ENCODE peak calls at places on chromosomes 6 and 20, in six cellular contexts. B, V, T, I, Z and L are unnamed samples.

GRCh38 chr20:48928832-48929725 is 7.6 kb downstream of the ARFGEF2 start:
- ATAC-seq in V (no peak), T (no peak), Z (no peak), B (no peak), I (no peak), L (peak)

GRCh38 chr6:158031445-158032353 is 50.0 kb downstream of the SYNJ2 start:
- ATAC-seq in B (peak), I (peak), T (peak), V (peak), Z (no peak), L (peak)

GRCh38 chr6:52176550-52176949 is 9.6 kb upstream of the IL17A start:
- ATAC-seq in T (peak), Z (no peak), V (no peak), I (no peak), B (no peak), L (no peak)

GRCh38 chr20:20824924-20825584 is 112.6 kb upstream of the RALGAPA2 start:
- ATAC-seq in B (peak), V (peak), T (peak), Z (peak), I (peak), L (no peak)

GRCh38 chr6:14841901-14842421 is 403.9 kb upstream of the JARID2 start:
- ATAC-seq in T (no peak), I (no peak), B (peak), V (no peak), Z (no peak), L (peak)

GRCh38 chr20:555933-556332 is 12.3 kb upstream of the CSNK2A1 start:
- ATAC-seq in Z (peak), T (no peak), V (no peak), I (peak), B (no peak), L (no peak)

GRCh38 chr6:35984701-35985100 is 39.7 kb downstream of the SLC26A8 start:
- ATAC-seq in T (no peak), B (no peak), Z (no peak), V (no peak), I (no peak), L (no peak)

GRCh38 chr6:27839303-27840081 is 72.7 kb downstream of the OR2B2 start:
- ATAC-seq in I (no peak), Z (peak), T (peak), B (peak), V (peak), L (no peak)

GRCh38 chr20:47509104-47509661 is 7.5 kb downstream of the NCOA3 start:
- ATAC-seq in V (no peak), B (no peak), Z (no peak), I (no peak), T (peak), L (no peak)

GRCh38 chr6:41712651-41713103 is 22.7 kb downstream of the TFEB start:
- ATAC-seq in I (no peak), Z (no peak), V (peak), B (peak), T (no peak), L (peak)

GRCh38 chr6:45741437-45742166 is 274.1 kb downstream of the CLIC5 start:
- ATAC-seq in Z (no peak), I (no peak), V (no peak), B (peak), T (peak), L (peak)

GRCh38 chr6:142353690-142354089 is 51.9 kb downstream of the ADGRG6 start:
- ATAC-seq in I (no peak), T (no peak), B (no peak), V (no peak), Z (no peak), L (no peak)

GRCh38 chr6:13935190-13935880 is 10.6 kb downstream of the RNF182 start:
- ATAC-seq in I (no peak), V (no peak), Z (no peak), T (no peak), B (no peak), L (no peak)

GRCh38 chr20:62627901-62628612 is 14.2 kb upstream of the SLCO4A1 start:
- ATAC-seq in V (no peak), Z (no peak), T (peak), I (no peak), B (no peak), L (no peak)

GRCh38 chr20:49620364-49621240 is 52.7 kb upstream of the PTGIS start:
- ATAC-seq in T (peak), I (no peak), B (no peak), V (no peak), Z (peak), L (no peak)

GRCh38 chr6:137904822-137905617 is 38.0 kb downstream of the TNFAIP3 start:
- ATAC-seq in B (peak), V (no peak), Z (no peak), I (peak), T (peak), L (no peak)

GRCh38 chr20:58233393-58233792 is 4.9 kb upstream of the ANKRD60 start:
- ATAC-seq in B (no peak), Z (no peak), I (no peak), V (no peak), T (no peak), L (no peak)

GRCh38 chr20:41242807-41243206 is 74.7 kb downstream of the ZHX3 start:
- ATAC-seq in T (no peak), I (no peak), B (no peak), V (no peak), Z (no peak), L (no peak)

GRCh38 chr20:2768632-2769015 is 31.8 kb downstream of the CPXM1 start:
- ATAC-seq in T (no peak), I (no peak), B (no peak), V (peak), Z (no peak), L (no peak)

GRCh38 chr6:7784706-7785105 is 58.8 kb downstream of the BMP6 start:
- ATAC-seq in V (no peak), T (peak), B (no peak), I (no peak), Z (no peak), L (no peak)

GRCh38 chr6:10478187-10479040 is 42.7 kb upstream of the GCNT2 start:
- ATAC-seq in Z (peak), I (peak), V (peak), B (peak), T (peak), L (no peak)

GRCh38 chr6:341914-342831 is 49.4 kb upstream of the IRF4 start:
- ATAC-seq in T (peak), I (no peak), B (no peak), V (no peak), Z (peak), L (no peak)

GRCh38 chr6:106974999-106975698 is 620 bp upstream of the CD24 start:
- ATAC-seq in B (peak), T (peak), V (peak), Z (peak), I (peak), L (peak)

GRCh38 chr6:42564496-42564890 is 664 bp downstream of the UBR2 start:
- ATAC-seq in T (peak), B (no peak), I (no peak), Z (no peak), V (peak), L (no peak)

GRCh38 chr20:59148713-59149493 is 14.7 kb upstream of the ZNF831 start:
- ATAC-seq in I (no peak), T (no peak), B (no peak), Z (no peak), V (no peak), L (no peak)

GRCh38 chr20:43839793-43840199 is 74.9 kb upstream of the TOX2 start:
- ATAC-seq in V (no peak), Z (no peak), B (no peak), I (no peak), T (peak), L (no peak)

GRCh38 chr6:124927806-124928205 is 34.4 kb upstream of the RNF217 start:
- ATAC-seq in V (no peak), Z (no peak), I (no peak), T (no peak), B (no peak), L (no peak)

GRCh38 chr6:149111556-149112115 is 205.9 kb upstream of the TAB2 start:
- ATAC-seq in B (no peak), T (peak), V (no peak), I (no peak), Z (no peak), L (no peak)

GRCh38 chr6:135236732-135237131 is 55.6 kb downstream of the MYB start:
- ATAC-seq in I (peak), B (no peak), T (no peak), Z (no peak), V (no peak), L (no peak)

GRCh38 chr6:75176076-75176582 is 29.7 kb downstream of the COL12A1 start:
- ATAC-seq in V (no peak), I (no peak), Z (no peak), T (no peak), B (no peak), L (no peak)

GRCh38 chr6:2784061-2784460 is 18.9 kb downstream of the WRNIP1 start:
- ATAC-seq in T (no peak), B (no peak), I (peak), V (no peak), Z (no peak), L (no peak)

GRCh38 chr6:2781685-2782355 is 16.6 kb downstream of the WRNIP1 start:
- ATAC-seq in I (peak), T (no peak), V (no peak), B (no peak), Z (no peak), L (peak)

GRCh38 chr6:2782825-2783187 is 17.6 kb downstream of the WRNIP1 start:
- ATAC-seq in B (no peak), I (no peak), T (no peak), V (no peak), Z (no peak), L (no peak)

GRCh38 chr6:2782356-2782708 is 17.1 kb downstream of the WRNIP1 start:
- ATAC-seq in Z (no peak), I (no peak), B (no peak), T (no peak), V (no peak), L (no peak)

GRCh38 chr6:2783188-2783957 is 18.2 kb downstream of the WRNIP1 start:
- ATAC-seq in V (no peak), B (no peak), T (no peak), Z (peak), I (peak), L (no peak)
- TF ChIP-seq CTCF in V (no peak), B (no peak), T (no peak), Z (peak), I (peak), L (no peak)

GRCh38 chr6:108689279-108690161 is 128.8 kb downstream of the FOXO3 start:
- ATAC-seq in V (peak), I (peak), B (peak), T (peak), Z (no peak), L (peak)
- TF ChIP-seq EP300 in V (no peak), I (peak), B (no peak), T (no peak), Z (no peak), L (no peak)

DNA sequence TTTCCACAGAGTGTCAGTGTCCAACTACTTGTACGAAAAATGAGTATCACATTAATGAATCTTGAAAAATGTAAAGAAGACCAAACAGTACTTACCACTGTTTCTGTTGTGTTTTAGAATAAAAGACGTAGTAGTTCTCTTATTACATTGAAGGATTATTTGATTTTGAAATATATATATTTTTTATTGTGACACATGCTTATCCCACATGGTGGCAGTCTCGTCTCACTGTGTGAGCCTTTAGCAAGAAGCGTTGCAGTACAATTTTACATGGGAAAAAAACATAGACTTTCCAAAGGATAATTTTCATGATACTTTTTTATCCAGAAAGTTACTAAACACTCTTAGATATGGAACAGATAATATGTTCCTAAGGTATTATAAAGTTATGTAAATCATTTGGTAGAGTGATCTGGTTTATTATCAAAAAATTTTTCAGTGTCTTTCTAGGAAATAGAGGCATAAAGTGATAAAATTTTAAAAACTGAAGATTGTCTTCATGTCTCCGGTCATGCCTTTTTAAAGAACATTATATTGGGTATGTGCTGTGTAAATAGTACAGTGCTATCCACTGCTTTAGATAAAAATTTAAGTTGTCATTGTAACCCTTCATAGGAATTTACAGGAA is 117.5 kb upstream of the SAMD5 start:
- ATAC-seq in T (no peak), Z (peak), I (peak), V (no peak), B (no peak), L (no peak)
- TF ChIP-seq CTCF in T (no peak), Z (peak), I (peak), V (peak), B (no peak), L (peak)

GRCh38 chr6:16392010-16392409 is 153.6 kb downstream of the GMPR start:
- ATAC-seq in B (no peak), T (no peak), V (no peak), Z (no peak), I (no peak), L (no peak)
- TF ChIP-seq EP300 in B (no peak), T (no peak), V (no peak), Z (no peak), I (no peak), L (no peak)

GRCh38 chr6:4496284-4496683 is 279.9 kb upstream of the CDYL start:
- ATAC-seq in T (no peak), Z (no peak), B (no peak), V (no peak), I (no peak), L (no peak)

GRCh38 chr6:4489538-4489937 is 286.7 kb upstream of the CDYL start:
- ATAC-seq in Z (no peak), V (no peak), B (no peak), T (no peak), I (no peak), L (no peak)

GRCh38 chr6:4488389-4488788 is 287.8 kb upstream of the CDYL start:
- ATAC-seq in I (no peak), Z (no peak), B (no peak), V (no peak), T (no peak), L (no peak)

GRCh38 chr6:4487538-4487937 is 288.7 kb upstream of the CDYL start:
- ATAC-seq in Z (no peak), V (no peak), B (no peak), T (no peak), I (no peak), L (no peak)

DNA sequence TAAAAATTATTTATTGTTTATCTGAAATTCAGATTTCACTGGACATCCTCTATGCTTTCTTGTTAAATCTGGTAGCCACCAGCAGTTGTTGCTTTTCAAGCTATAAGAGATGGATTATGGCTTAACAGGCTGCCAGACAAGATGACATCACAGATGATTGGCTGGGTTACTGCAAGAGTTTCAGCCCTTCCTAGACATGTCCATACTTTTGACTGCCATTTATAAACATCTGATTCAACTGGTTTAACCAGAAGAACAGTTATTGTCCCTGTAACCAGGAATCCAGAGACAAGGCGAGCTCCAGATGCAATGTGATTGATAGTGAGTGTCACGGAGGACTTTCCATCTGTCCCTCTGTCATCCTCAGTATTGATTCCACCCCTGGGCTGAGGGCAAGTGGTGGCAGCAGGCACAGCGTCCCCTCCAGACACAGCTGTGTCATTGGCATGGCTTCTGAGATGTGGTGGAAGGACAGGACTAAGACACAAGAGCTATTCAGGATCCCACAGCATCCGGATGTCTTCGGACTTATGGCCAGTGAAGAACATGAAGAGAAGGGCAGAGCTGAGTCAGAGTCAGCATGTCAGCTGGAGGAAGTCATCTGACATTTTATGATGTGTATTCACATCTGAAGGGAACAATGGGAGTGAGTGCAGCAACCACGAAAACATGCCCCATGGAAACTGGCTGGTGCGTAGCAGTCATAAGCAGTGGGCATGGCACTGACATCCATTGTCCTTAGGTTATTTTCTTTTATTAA is 284.5 kb upstream of the CDYL start:
- ATAC-seq in I (no peak), B (no peak), Z (no peak), T (no peak), V (no peak), L (no peak)
- TF ChIP-seq CTCF in I (no peak), B (no peak), Z (no peak), T (no peak), V (no peak), L (no peak)

DNA sequence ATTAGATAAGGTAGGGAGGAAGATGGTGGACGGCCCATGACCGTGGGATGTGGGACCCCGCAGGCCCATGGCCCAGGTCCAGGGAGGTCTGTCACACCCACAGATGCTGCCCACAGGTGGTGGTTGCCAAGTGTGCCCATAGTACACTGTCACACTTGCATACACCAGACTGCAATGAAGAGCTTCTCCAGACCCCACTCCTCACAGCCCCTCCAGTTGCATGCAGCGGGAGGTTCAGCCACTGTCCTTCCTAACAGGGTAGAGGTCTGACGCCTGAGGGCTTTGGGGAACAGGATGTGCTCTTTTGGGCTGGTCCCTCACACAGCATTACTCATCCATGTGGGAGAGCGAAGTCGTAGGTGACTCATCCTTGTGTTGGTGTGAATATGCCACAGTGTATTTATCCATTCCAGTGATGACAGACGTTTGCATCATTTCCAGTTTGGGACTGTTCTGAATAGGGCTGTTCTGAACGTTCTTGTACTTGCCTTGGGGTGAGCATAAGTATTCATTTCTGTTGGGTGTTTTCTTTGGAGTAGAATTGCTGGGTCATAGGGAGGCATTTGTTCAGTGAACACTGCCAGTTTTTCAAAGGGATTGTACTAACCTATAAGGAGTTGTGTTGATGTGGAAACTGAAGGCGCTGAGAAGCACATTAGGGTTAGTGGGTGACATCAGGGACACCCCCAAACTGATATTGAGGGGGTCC is 10.1 kb upstream of the PYGB start:
- ATAC-seq in V (peak), B (peak), I (peak), T (peak), Z (peak), L (peak)
- TF ChIP-seq EP300 in V (peak), B (peak), I (peak), T (no peak), Z (peak), L (no peak)

GRCh38 chr6:101001012-101001411 is 119.9 kb upstream of the ASCC3 start:
- ATAC-seq in V (no peak), Z (no peak), B (no peak), T (no peak), I (no peak), L (no peak)

GRCh38 chr6:101001607-101002006 is 120.5 kb upstream of the ASCC3 start:
- ATAC-seq in B (no peak), T (no peak), Z (no peak), V (no peak), I (no peak), L (no peak)

GRCh38 chr6:100999034-100999597 is 118.0 kb upstream of the ASCC3 start:
- ATAC-seq in V (no peak), T (no peak), Z (no peak), B (no peak), I (no peak), L (no peak)

GRCh38 chr6:101000334-101000733 is 119.2 kb upstream of the ASCC3 start:
- ATAC-seq in V (no peak), T (no peak), B (no peak), Z (no peak), I (no peak), L (no peak)

GRCh38 chr6:101003075-101003474 is 121.9 kb upstream of the ASCC3 start:
- ATAC-seq in Z (no peak), T (no peak), I (no peak), V (no peak), B (no peak), L (no peak)
- TF ChIP-seq CTCF in Z (no peak), T (no peak), I (no peak), V (no peak), B (no peak), L (no peak)

DNA sequence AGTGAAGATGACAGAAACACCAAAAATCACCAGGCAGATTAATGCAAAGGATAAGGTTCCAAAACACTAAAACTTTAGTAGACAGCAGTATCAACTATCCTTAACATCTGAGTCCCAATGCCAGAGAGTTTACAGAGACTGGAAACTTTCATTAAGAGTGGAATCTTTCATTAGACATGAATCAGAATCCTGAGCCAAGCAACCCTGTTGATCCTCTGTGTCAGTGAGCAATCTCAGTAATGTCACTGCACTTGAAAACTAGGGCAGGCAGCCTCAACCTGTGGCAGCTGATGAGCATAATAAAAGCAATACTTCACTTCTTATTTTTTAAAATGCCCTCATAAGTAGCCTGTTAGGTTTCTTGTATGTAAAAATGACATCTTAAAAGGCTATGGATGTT is 252.8 kb upstream of the PLN start:
- ATAC-seq in T (no peak), I (no peak), B (no peak), Z (no peak), V (no peak), L (peak)
- TF ChIP-seq EP300 in T (no peak), I (no peak), B (no peak), Z (no peak), V (no peak), L (no peak)